ENCODE peak calls at places on chromosome 20, in four cellular contexts. J is colonic mucosa, N is BJ, E is choroid plexus epithelial cell. P is an unnamed sample.

GRCh38 chr20:41889125-41889870 is 271.1 kb upstream of the CHD6 start:
- DNase-seq in J (no peak), N (no peak), E (no peak), P (no peak)

GRCh38 chr20:44495802-44496481 is 20.3 kb downstream of the TTPAL start:
- DNase-seq in J (no peak), N (peak; percentile 99), E (peak; percentile 96), P (no peak)

GRCh38 chr20:15515706-15516105 is 1057.5 kb downstream of the KIF16B start:
- DNase-seq in J (no peak), N (no peak), E (no peak), P (no peak)

GRCh38 chr20:47319517-47320252 is 36.8 kb downstream of the ZMYND8 start:
- DNase-seq in J (peak; percentile 78), N (no peak), E (peak; percentile 73), P (no peak)

GRCh38 chr20:25058051-25058796 is at the start of gene ACSS1:
- DNase-seq in J (peak; percentile 80), N (no peak), E (peak; percentile 48), P (peak; percentile 70)

GRCh38 chr20:25299801-25300200 is 51.9 kb downstream of the PYGB start:
- DNase-seq in J (no peak), N (no peak), E (peak; percentile 45), P (no peak)

GRCh38 chr20:16434087-16434664 is 139.1 kb downstream of the KIF16B start:
- DNase-seq in J (peak; percentile 59), N (no peak), E (peak; percentile 63), P (peak; percentile 16)

GRCh38 chr20:56843386-56843785 is 214.3 kb downstream of the TFAP2C start:
- DNase-seq in J (no peak), N (no peak), E (no peak), P (no peak)

GRCh38 chr20:415820-416322 is 7.8 kb downstream of the RBCK1 start:
- DNase-seq in J (no peak), N (no peak), E (no peak), P (no peak)

GRCh38 chr20:50286609-50287008 is 96.0 kb downstream of the CEBPB start:
- DNase-seq in J (no peak), N (peak; percentile 71), E (peak; percentile 91), P (no peak)

DNA sequence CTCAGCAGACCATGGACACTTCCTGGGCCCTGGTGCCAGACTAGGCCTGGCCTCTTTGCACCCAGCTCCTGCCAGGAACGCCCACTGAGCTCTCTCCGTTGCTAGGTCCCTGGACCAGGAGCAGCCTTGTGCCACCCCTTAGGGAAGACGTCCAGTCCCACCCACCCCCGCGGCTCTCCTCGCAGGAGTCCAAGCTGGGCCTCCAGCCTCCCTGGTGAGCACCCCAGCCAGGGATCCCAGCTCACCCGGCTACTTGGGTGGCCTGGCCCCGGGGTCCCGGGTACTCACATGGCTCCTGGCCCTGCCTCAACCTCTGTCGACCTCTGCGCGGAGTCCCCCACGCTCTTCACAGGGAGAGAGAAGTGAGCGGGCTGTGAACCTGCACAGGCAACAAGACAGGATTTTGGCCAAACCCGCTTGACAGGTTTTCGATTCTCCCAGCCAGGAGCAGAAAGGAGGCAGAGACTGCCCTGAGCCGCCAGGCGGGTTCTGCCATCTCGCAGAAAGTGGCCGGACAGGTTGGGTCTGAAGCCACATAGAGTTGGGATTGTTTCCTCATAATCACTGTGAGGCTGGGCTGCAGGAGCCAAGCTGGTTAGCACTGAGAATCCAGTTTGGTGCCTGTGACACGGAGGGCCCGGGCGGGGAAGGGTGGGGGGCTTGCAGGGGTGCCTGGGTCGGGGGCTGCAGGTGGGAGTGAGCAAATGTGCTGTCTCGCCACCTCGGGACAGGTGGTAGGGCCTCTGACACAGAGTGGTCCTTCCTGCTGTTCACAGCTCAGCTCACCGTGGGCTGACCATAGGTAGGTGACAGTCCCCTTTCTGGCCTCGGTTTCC is at the start of gene RBBP8NL:
- DNase-seq in J (peak; percentile 96), N (no peak), E (no peak), P (no peak)
- TF ChIP-seq CTCF in J (no peak), N (no peak), E (no peak), P (no peak)

GRCh38 chr20:4721719-4722118 is at the start of gene PRND:
- DNase-seq in J (no peak), N (no peak), E (no peak), P (no peak)

GRCh38 chr20:4720121-4720976 is 1.4 kb upstream of the PRND start:
- DNase-seq in J (peak; percentile 71), N (peak; percentile 46), E (peak; percentile 80), P (peak; percentile 67)

GRCh38 chr20:4722571-4722970 is 862 bp downstream of the PRND start:
- DNase-seq in J (no peak), N (no peak), E (no peak), P (no peak)

GRCh38 chr20:4719190-4719589 is 2.5 kb upstream of the PRND start:
- DNase-seq in J (no peak), N (no peak), E (no peak), P (no peak)

GRCh38 chr20:4720977-4721349 is 746 bp upstream of the PRND start:
- DNase-seq in J (no peak), N (no peak), E (no peak), P (no peak)
- TF ChIP-seq CTCF in J (no peak), N (no peak), E (no peak), P (peak; percentile 39)

GRCh38 chr20:38169636-38170035 is 4.6 kb upstream of the TGM2 start:
- DNase-seq in J (no peak), N (no peak), E (no peak), P (no peak)

GRCh38 chr20:38170219-38170902 is 5.3 kb upstream of the TGM2 start:
- DNase-seq in J (no peak), N (no peak), E (peak; percentile 39), P (no peak)

GRCh38 chr20:38167466-38167850 is 2.4 kb upstream of the TGM2 start:
- DNase-seq in J (no peak), N (no peak), E (no peak), P (no peak)

GRCh38 chr20:38167851-38168760 is 3.0 kb upstream of the TGM2 start:
- DNase-seq in J (no peak), N (peak; percentile 77), E (peak; percentile 69), P (no peak)

GRCh38 chr20:38168791-38169589 is 3.9 kb upstream of the TGM2 start:
- DNase-seq in J (no peak), N (no peak), E (no peak), P (no peak)
- TF ChIP-seq CTCF in J (no peak), N (no peak), E (no peak), P (no peak)

GRCh38 chr20:11912013-11912663 is 5.6 kb upstream of the BTBD3 start:
- DNase-seq in J (no peak), N (no peak), E (peak; percentile 51), P (no peak)
- TF ChIP-seq CTCF in J (peak; percentile 47), N (peak; percentile 46), E (peak; percentile 74), P (no peak)

GRCh38 chr20:55086421-55086820 is 611.0 kb downstream of the DOK5 start:
- DNase-seq in J (no peak), N (no peak), E (no peak), P (no peak)
- TF ChIP-seq CTCF in J (no peak), N (no peak), E (no peak), P (no peak)

P was measured in natural killer cell.